ENCODE peak calls at places on chromosomes 12 and 14, in six cellular contexts. D is HFF-Myc, P is WERI-Rb-1, K is AG04450, H is activated B cell treated with CpG ODN at 0.5 μM for 24 hours, J is tibial nerve. N is an unnamed sample.

GRCh38 chr14:71693373-71693772 is 238.9 kb upstream of the RGS6 start:
- DNase-seq in J (no peak), K (peak; percentile 51), P (no peak), H (no peak), D (peak; percentile 91), N (no peak)

GRCh38 chr14:97688626-97689336 is 891.6 kb downstream of the VRK1 start:
- DNase-seq in D (no peak), H (no peak), P (no peak), J (no peak), K (no peak), N (no peak)

GRCh38 chr14:66717571-66718140 is 209.7 kb downstream of the GPHN start:
- DNase-seq in D (no peak), K (no peak), J (no peak), P (no peak), H (no peak), N (no peak)

GRCh38 chr14:75123991-75124390 is 2.9 kb downstream of the NEK9 start:
- DNase-seq in P (no peak), J (no peak), H (no peak), K (no peak), D (peak; percentile 38), N (no peak)

GRCh38 chr12:25056011-25056410 is 107.1 kb upstream of the BCAT1 start:
- DNase-seq in D (no peak), J (no peak), K (no peak), P (no peak), H (no peak), N (no peak)

GRCh38 chr14:101922866-101923265 is 41.5 kb upstream of the DYNC1H1 start:
- DNase-seq in H (no peak), D (no peak), P (no peak), K (no peak), J (no peak), N (no peak)

GRCh38 chr12:131007031-131007793 is 53.5 kb downstream of the ADGRD1 start:
- DNase-seq in D (no peak), P (no peak), J (no peak), K (no peak), H (no peak), N (no peak)

GRCh38 chr12:11710906-11711305 is 61.4 kb downstream of the ETV6 start:
- DNase-seq in D (no peak), K (no peak), J (no peak), H (no peak), P (no peak), N (no peak)

GRCh38 chr12:93311827-93312226 is 65.9 kb upstream of the NUDT4 start:
- DNase-seq in P (no peak), J (no peak), K (no peak), D (no peak), H (no peak), N (no peak)

DNA sequence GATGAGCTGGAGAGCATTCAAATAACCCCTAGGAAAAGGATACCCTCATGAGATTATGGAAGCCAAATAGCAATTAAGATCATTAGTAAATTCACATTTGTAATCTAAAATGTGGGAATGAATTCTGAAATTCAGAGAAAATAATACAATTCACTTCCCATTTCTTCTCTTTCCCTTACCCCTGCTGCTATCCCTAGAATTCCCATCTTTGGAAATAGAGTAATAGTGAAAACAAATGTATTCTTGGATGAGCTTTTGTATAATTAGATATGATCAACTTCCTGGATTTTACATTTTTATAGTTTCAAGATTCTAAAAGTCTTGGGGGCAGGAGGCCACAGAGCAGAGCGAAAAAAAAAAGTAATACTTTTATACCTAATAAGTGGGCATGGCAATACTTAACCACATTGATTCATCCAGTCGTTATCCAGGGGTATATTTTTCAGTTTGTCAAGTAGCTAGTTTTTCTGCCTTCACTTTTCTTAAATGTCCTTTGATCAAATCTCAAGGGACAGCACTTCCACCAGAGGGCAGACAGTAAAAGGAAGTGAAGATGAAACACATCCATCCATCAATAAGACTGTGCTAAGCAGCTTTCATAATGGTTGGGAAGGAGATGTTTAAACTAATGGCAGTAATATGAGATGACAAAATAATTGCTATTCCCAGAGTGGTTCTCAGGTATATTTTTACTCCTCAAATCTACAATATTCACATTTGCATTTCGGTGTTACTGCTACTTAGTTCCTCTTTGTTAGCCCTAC is 401.3 kb downstream of the DIO2 start:
- DNase-seq in H (no peak), K (no peak), J (no peak), D (no peak), P (peak; percentile 39), N (no peak)
- TF ChIP-seq CTCF in H (no peak), K (peak; percentile 28), J (no peak), D (peak; percentile 27), P (peak; percentile 49), N (no peak)

GRCh38 chr14:36522347-36522971 is 2.4 kb upstream of the NKX2-1 start:
- DNase-seq in P (no peak), J (no peak), D (no peak), H (no peak), K (no peak), N (no peak)

GRCh38 chr14:36525746-36526099 is 5.7 kb upstream of the NKX2-1 start:
- DNase-seq in J (no peak), K (no peak), D (no peak), H (no peak), P (no peak), N (no peak)

GRCh38 chr14:36524220-36524837 is 4.3 kb upstream of the NKX2-1 start:
- DNase-seq in D (no peak), K (no peak), H (no peak), J (no peak), P (no peak), N (no peak)

GRCh38 chr14:36522972-36523685 is 3.1 kb upstream of the NKX2-1 start:
- DNase-seq in D (no peak), H (no peak), K (no peak), P (no peak), J (no peak), N (no peak)

DNA sequence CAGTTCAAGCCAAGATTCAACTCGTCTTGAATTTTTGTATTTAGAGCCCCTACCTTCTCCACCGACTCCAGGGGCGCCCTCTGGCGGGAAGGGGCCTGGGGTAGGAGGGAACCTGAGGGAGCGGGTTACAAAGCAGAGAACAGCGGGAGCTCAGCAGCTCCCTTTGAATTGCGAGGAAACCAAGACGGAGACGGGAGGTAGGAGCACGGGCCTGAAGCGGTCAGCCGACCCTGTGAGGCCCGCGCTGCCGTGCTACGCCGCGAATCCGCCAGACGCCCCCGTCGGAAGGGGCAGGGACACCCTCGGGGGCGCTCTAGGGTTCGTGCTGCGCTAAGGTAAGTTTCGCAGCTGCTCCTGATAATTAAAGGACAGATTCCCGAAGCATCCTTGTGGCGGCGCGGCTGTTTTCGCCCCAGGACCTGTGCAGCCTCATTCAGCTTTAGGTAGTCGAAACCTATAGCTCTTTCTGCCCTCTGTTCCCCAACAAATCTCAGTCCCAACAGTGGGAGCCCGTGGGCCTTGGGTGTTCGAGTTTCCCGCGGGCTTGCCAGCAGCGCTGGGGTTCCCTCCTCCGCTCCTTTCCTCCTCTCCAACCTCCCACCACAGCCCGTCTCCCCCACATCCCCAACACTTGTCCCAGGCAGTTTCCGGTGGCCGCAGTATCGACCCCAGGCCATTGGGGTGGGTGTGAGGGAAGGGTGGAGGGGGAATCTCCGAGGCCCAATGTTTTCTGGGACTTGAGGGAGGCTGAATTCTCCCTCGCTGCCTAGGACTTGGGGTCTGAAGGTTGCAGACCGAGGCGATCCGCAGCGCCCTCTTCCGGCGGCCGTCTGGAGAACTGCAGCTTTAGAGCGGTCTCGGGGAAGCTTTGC is 5.1 kb upstream of the NKX2-1 start:
- DNase-seq in P (no peak), H (no peak), D (no peak), K (no peak), J (no peak), N (peak; percentile 67)
- TF ChIP-seq CTCF in P (peak; percentile 62), H (no peak), D (peak; percentile 68), K (peak; percentile 32), J (peak; percentile 23), N (peak; percentile 82)

GRCh38 chr14:62146014-62146413 is 383.8 kb downstream of the SNAPC1 start:
- DNase-seq in K (no peak), H (no peak), J (no peak), P (no peak), D (no peak), N (no peak)
- TF ChIP-seq CTCF in K (no peak), H (no peak), J (no peak), P (no peak), D (no peak), N (no peak)

DNA sequence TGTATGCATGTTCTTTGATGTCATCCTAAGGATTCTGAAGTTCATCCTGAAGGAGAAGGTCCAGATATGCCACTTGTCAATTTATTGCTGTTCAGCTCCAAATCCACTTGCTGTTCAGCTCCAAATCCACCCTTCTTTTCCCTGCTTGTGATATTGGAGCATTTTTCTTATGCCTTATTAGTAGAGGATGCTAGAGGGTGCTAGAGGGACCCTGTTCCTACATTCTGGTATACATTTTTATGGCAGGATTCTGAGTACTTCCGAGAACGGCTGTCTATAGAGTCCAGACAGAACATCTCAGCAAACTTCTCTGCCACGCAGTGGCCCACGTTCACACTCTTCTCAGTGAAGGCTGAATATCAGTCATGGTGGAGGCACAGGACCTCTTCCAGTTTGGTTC is 406.7 kb downstream of the NOVA1 start:
- DNase-seq in K (no peak), J (no peak), H (no peak), P (no peak), D (no peak), N (no peak)
- TF ChIP-seq CTCF in K (no peak), J (no peak), H (no peak), P (no peak), D (no peak), N (peak; percentile 39)

GRCh38 chr12:76085159-76085868 is 829 bp upstream of the NAP1L1 start:
- DNase-seq in P (no peak), D (no peak), J (no peak), K (no peak), H (no peak), N (no peak)
- TF ChIP-seq CTCF in P (peak; percentile 46), D (peak; percentile 44), J (no peak), K (peak; percentile 46), H (no peak), N (no peak)